ENCODE peak calls at places on chromosome 12, in eight cellular contexts. One of them, this sample, is unnamed.

GRCh38 chr12:13283867-13284266 is 87.3 kb downstream of the EMP1 start:
- DNase-seq in left colon: no peak
- DNase-seq in CD8-positive, alpha-beta T cell: no peak
- DNase-seq in caudate nucleus: no peak
- DNase-seq in GM20000: no peak
- DNase-seq in DND-41: no peak
- DNase-seq in stimulated activated CD4-positive, alpha-beta T cell treated with anti-CD3 and anti-CD28 coated beads, Interleukin-15, amount 100 ng/mL, for 24 hours: no peak
- DNase-seq in HCT116: no peak
- DNase-seq in this sample: no peak

GRCh38 chr12:15688202-15688736 is 100.9 kb downstream of the EPS8 start:
- DNase-seq in left colon: peak
- DNase-seq in CD8-positive, alpha-beta T cell: no peak
- DNase-seq in caudate nucleus: peak
- DNase-seq in GM20000: no peak
- DNase-seq in DND-41: no peak
- DNase-seq in stimulated activated CD4-positive, alpha-beta T cell treated with anti-CD3 and anti-CD28 coated beads, Interleukin-15, amount 100 ng/mL, for 24 hours: no peak
- DNase-seq in HCT116: peak
- DNase-seq in this sample: no peak

GRCh38 chr12:4288296-4289019 is 14.9 kb downstream of the CCND2 start:
- DNase-seq in left colon: no peak
- DNase-seq in CD8-positive, alpha-beta T cell: no peak
- DNase-seq in caudate nucleus: no peak
- DNase-seq in GM20000: no peak
- DNase-seq in DND-41: no peak
- DNase-seq in stimulated activated CD4-positive, alpha-beta T cell treated with anti-CD3 and anti-CD28 coated beads, Interleukin-15, amount 100 ng/mL, for 24 hours: no peak
- DNase-seq in HCT116: no peak
- DNase-seq in this sample: no peak

GRCh38 chr12:13024151-13024946 is 19.8 kb upstream of the FAM234B start:
- DNase-seq in left colon: no peak
- DNase-seq in CD8-positive, alpha-beta T cell: no peak
- DNase-seq in caudate nucleus: no peak
- DNase-seq in GM20000: no peak
- DNase-seq in DND-41: no peak
- DNase-seq in stimulated activated CD4-positive, alpha-beta T cell treated with anti-CD3 and anti-CD28 coated beads, Interleukin-15, amount 100 ng/mL, for 24 hours: no peak
- DNase-seq in HCT116: peak
- DNase-seq in this sample: peak

GRCh38 chr12:29794869-29795268 is 11.1 kb upstream of the TMTC1 start:
- DNase-seq in left colon: no peak
- DNase-seq in CD8-positive, alpha-beta T cell: no peak
- DNase-seq in caudate nucleus: no peak
- DNase-seq in GM20000: no peak
- DNase-seq in DND-41: no peak
- DNase-seq in stimulated activated CD4-positive, alpha-beta T cell treated with anti-CD3 and anti-CD28 coated beads, Interleukin-15, amount 100 ng/mL, for 24 hours: no peak
- DNase-seq in HCT116: no peak
- DNase-seq in this sample: no peak

GRCh38 chr12:92471551-92471950 is 231.2 kb upstream of the PLEKHG7 start:
- DNase-seq in left colon: no peak
- DNase-seq in CD8-positive, alpha-beta T cell: no peak
- DNase-seq in caudate nucleus: no peak
- DNase-seq in GM20000: no peak
- DNase-seq in DND-41: no peak
- DNase-seq in stimulated activated CD4-positive, alpha-beta T cell treated with anti-CD3 and anti-CD28 coated beads, Interleukin-15, amount 100 ng/mL, for 24 hours: no peak
- DNase-seq in HCT116: no peak
- DNase-seq in this sample: no peak

GRCh38 chr12:112868459-112869041 is 38.2 kb upstream of the OAS1 start:
- DNase-seq in left colon: no peak
- DNase-seq in CD8-positive, alpha-beta T cell: no peak
- DNase-seq in caudate nucleus: no peak
- DNase-seq in GM20000: peak
- DNase-seq in DND-41: peak
- DNase-seq in stimulated activated CD4-positive, alpha-beta T cell treated with anti-CD3 and anti-CD28 coated beads, Interleukin-15, amount 100 ng/mL, for 24 hours: no peak
- DNase-seq in HCT116: no peak
- DNase-seq in this sample: no peak

GRCh38 chr12:117857632-117858274 is 111.0 kb downstream of the KSR2 start:
- DNase-seq in left colon: peak
- DNase-seq in CD8-positive, alpha-beta T cell: no peak
- DNase-seq in caudate nucleus: no peak
- DNase-seq in GM20000: peak
- DNase-seq in DND-41: peak
- DNase-seq in stimulated activated CD4-positive, alpha-beta T cell treated with anti-CD3 and anti-CD28 coated beads, Interleukin-15, amount 100 ng/mL, for 24 hours: peak
- DNase-seq in HCT116: no peak
- DNase-seq in this sample: peak

GRCh38 chr12:128509170-128509569 is 242.2 kb downstream of the TMEM132C start:
- DNase-seq in left colon: no peak
- DNase-seq in CD8-positive, alpha-beta T cell: no peak
- DNase-seq in caudate nucleus: no peak
- DNase-seq in GM20000: no peak
- DNase-seq in DND-41: no peak
- DNase-seq in stimulated activated CD4-positive, alpha-beta T cell treated with anti-CD3 and anti-CD28 coated beads, Interleukin-15, amount 100 ng/mL, for 24 hours: no peak
- DNase-seq in HCT116: no peak
- DNase-seq in this sample: no peak